ENCODE peak calls at places on chromosomes 6 and 20, in ten cellular contexts. One of them, this sample, is unnamed.
A peak's percentile ranks its signal among the peaks of the same experiment; 100 is the strongest.

GRCh38 chr6:815348-815738 is 122.4 kb upstream of the EXOC2 start:
- DNase-seq in tibial nerve: no peak
- DNase-seq in esophagus squamous epithelium: no peak
- DNase-seq in astrocyte of the spinal cord: no peak
- DNase-seq in testis: no peak
- DNase-seq in body of pancreas: no peak
- DNase-seq in H7: peak; percentile 22
- DNase-seq in fibroblast of mammary gland: no peak
- DNase-seq in adrenal gland: no peak
- DNase-seq in CD8-positive, alpha-beta T cell: no peak
- DNase-seq in this sample: no peak

GRCh38 chr20:14481863-14482262 is 144.5 kb upstream of the FLRT3 start:
- DNase-seq in tibial nerve: no peak
- DNase-seq in esophagus squamous epithelium: no peak
- DNase-seq in astrocyte of the spinal cord: peak; percentile 20
- DNase-seq in testis: no peak
- DNase-seq in body of pancreas: no peak
- DNase-seq in H7: no peak
- DNase-seq in fibroblast of mammary gland: peak; percentile 81
- DNase-seq in adrenal gland: no peak
- DNase-seq in CD8-positive, alpha-beta T cell: no peak
- DNase-seq in this sample: no peak

GRCh38 chr6:107957165-107957908 is 671 bp downstream of the SEC63 start:
- DNase-seq in tibial nerve: no peak
- DNase-seq in esophagus squamous epithelium: no peak
- DNase-seq in astrocyte of the spinal cord: peak; percentile 77
- DNase-seq in testis: peak; percentile 67
- DNase-seq in body of pancreas: peak; percentile 58
- DNase-seq in H7: peak; percentile 82
- DNase-seq in fibroblast of mammary gland: peak; percentile 78
- DNase-seq in adrenal gland: peak; percentile 67
- DNase-seq in CD8-positive, alpha-beta T cell: peak; percentile 22
- DNase-seq in this sample: peak; percentile 43

GRCh38 chr6:158908596-158908995 is 89.4 kb upstream of the EZR start:
- DNase-seq in tibial nerve: no peak
- DNase-seq in esophagus squamous epithelium: no peak
- DNase-seq in astrocyte of the spinal cord: no peak
- DNase-seq in testis: no peak
- DNase-seq in body of pancreas: no peak
- DNase-seq in H7: no peak
- DNase-seq in fibroblast of mammary gland: no peak
- DNase-seq in adrenal gland: no peak
- DNase-seq in CD8-positive, alpha-beta T cell: no peak
- DNase-seq in this sample: no peak

GRCh38 chr20:23291575-23292240 is 58.9 kb upstream of the NXT1 start:
- DNase-seq in tibial nerve: no peak
- DNase-seq in esophagus squamous epithelium: no peak
- DNase-seq in astrocyte of the spinal cord: no peak
- DNase-seq in testis: no peak
- DNase-seq in body of pancreas: no peak
- DNase-seq in H7: no peak
- DNase-seq in fibroblast of mammary gland: no peak
- DNase-seq in adrenal gland: no peak
- DNase-seq in CD8-positive, alpha-beta T cell: no peak
- DNase-seq in this sample: no peak

GRCh38 chr6:3352678-3353077 is 93.9 kb downstream of the PSMG4 start:
- DNase-seq in tibial nerve: no peak
- DNase-seq in esophagus squamous epithelium: no peak
- DNase-seq in astrocyte of the spinal cord: no peak
- DNase-seq in testis: no peak
- DNase-seq in body of pancreas: no peak
- DNase-seq in H7: no peak
- DNase-seq in fibroblast of mammary gland: no peak
- DNase-seq in adrenal gland: no peak
- DNase-seq in CD8-positive, alpha-beta T cell: no peak
- DNase-seq in this sample: no peak

GRCh38 chr6:166305562-166306117 is 2.6 kb downstream of the PRR18 start:
- DNase-seq in tibial nerve: no peak
- DNase-seq in esophagus squamous epithelium: no peak
- DNase-seq in astrocyte of the spinal cord: no peak
- DNase-seq in testis: no peak
- DNase-seq in body of pancreas: no peak
- DNase-seq in H7: no peak
- DNase-seq in fibroblast of mammary gland: no peak
- DNase-seq in adrenal gland: no peak
- DNase-seq in CD8-positive, alpha-beta T cell: no peak
- DNase-seq in this sample: no peak

GRCh38 chr6:43292341-43292740 is 5.7 kb upstream of the SLC22A7 start:
- DNase-seq in tibial nerve: no peak
- DNase-seq in esophagus squamous epithelium: no peak
- DNase-seq in astrocyte of the spinal cord: no peak
- DNase-seq in testis: no peak
- DNase-seq in body of pancreas: no peak
- DNase-seq in H7: no peak
- DNase-seq in fibroblast of mammary gland: no peak
- DNase-seq in adrenal gland: no peak
- DNase-seq in CD8-positive, alpha-beta T cell: no peak
- DNase-seq in this sample: no peak

GRCh38 chr6:139920027-139920851 is 545.8 kb upstream of the CITED2 start:
- DNase-seq in tibial nerve: no peak
- DNase-seq in esophagus squamous epithelium: no peak
- DNase-seq in astrocyte of the spinal cord: no peak
- DNase-seq in testis: no peak
- DNase-seq in body of pancreas: no peak
- DNase-seq in H7: no peak
- DNase-seq in fibroblast of mammary gland: no peak
- DNase-seq in adrenal gland: no peak
- DNase-seq in CD8-positive, alpha-beta T cell: no peak
- DNase-seq in this sample: no peak

GRCh38 chr6:167827062-167827587 is 414 bp downstream of the AFDN start:
- DNase-seq in tibial nerve: no peak
- DNase-seq in esophagus squamous epithelium: no peak
- DNase-seq in astrocyte of the spinal cord: no peak
- DNase-seq in testis: no peak
- DNase-seq in body of pancreas: peak; percentile 52
- DNase-seq in H7: peak; percentile 89
- DNase-seq in fibroblast of mammary gland: no peak
- DNase-seq in adrenal gland: peak; percentile 21
- DNase-seq in CD8-positive, alpha-beta T cell: no peak
- DNase-seq in this sample: peak; percentile 88

GRCh38 chr20:59004493-59004762 is 2.6 kb downstream of the CTSZ start:
- DNase-seq in tibial nerve: peak; percentile 35
- DNase-seq in esophagus squamous epithelium: no peak
- DNase-seq in astrocyte of the spinal cord: no peak
- DNase-seq in testis: no peak
- DNase-seq in body of pancreas: no peak
- DNase-seq in H7: no peak
- DNase-seq in fibroblast of mammary gland: no peak
- DNase-seq in adrenal gland: peak; percentile 64
- DNase-seq in CD8-positive, alpha-beta T cell: peak; percentile 23
- DNase-seq in this sample: no peak

GRCh38 chr20:59004763-59005522 is 2.1 kb downstream of the CTSZ start:
- DNase-seq in tibial nerve: peak; percentile 18
- DNase-seq in esophagus squamous epithelium: peak; percentile 38
- DNase-seq in astrocyte of the spinal cord: no peak
- DNase-seq in testis: peak; percentile 43
- DNase-seq in body of pancreas: no peak
- DNase-seq in H7: peak; percentile 37
- DNase-seq in fibroblast of mammary gland: no peak
- DNase-seq in adrenal gland: peak; percentile 80
- DNase-seq in CD8-positive, alpha-beta T cell: no peak
- DNase-seq in this sample: peak; percentile 90

GRCh38 chr20:59002874-59003399 is 4.1 kb downstream of the CTSZ start:
- DNase-seq in tibial nerve: no peak
- DNase-seq in esophagus squamous epithelium: no peak
- DNase-seq in astrocyte of the spinal cord: no peak
- DNase-seq in testis: no peak
- DNase-seq in body of pancreas: no peak
- DNase-seq in H7: no peak
- DNase-seq in fibroblast of mammary gland: peak; percentile 26
- DNase-seq in adrenal gland: no peak
- DNase-seq in CD8-positive, alpha-beta T cell: no peak
- DNase-seq in this sample: no peak

GRCh38 chr20:59002388-59002787 is 4.7 kb downstream of the CTSZ start:
- DNase-seq in tibial nerve: no peak
- DNase-seq in esophagus squamous epithelium: no peak
- DNase-seq in astrocyte of the spinal cord: no peak
- DNase-seq in testis: no peak
- DNase-seq in body of pancreas: no peak
- DNase-seq in H7: no peak
- DNase-seq in fibroblast of mammary gland: no peak
- DNase-seq in adrenal gland: no peak
- DNase-seq in CD8-positive, alpha-beta T cell: no peak
- DNase-seq in this sample: no peak

DNA sequence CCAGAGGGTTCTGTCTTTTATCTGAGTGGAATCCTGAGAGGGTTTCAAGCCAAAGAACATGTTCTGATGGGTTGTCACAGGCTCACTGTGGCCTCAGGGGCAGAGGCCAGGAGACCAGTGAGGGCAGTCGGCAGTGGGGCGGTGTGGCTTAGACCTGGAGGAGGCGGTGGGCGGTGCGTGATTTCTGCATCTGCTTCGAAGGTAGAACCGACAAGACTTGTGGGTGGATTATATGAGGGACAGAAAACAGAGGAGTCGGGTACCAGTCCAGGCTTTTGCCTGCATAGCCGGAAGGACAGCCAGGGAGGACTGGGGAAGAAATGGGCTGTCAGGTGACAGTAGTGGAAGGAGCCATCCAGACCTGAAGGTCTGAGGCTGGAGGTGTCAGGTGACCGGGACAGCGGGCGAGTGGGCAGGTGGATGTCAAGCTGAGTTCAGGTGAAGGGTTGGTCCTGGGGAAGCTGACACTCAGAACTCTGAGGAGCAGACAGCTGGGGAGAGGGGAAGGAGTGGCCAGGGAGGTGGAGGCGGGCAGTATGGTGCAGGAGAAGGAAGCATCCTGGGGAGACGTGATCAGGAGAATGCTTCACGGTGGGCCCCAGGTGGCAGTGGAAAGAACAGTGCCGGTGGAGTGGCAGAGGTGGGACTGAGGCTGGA is 3.1 kb downstream of the CTSZ start:
- DNase-seq in tibial nerve: no peak
- DNase-seq in esophagus squamous epithelium: no peak
- DNase-seq in astrocyte of the spinal cord: no peak
- DNase-seq in testis: no peak
- DNase-seq in body of pancreas: no peak
- DNase-seq in H7: peak; percentile 43
- DNase-seq in fibroblast of mammary gland: no peak
- DNase-seq in adrenal gland: no peak
- DNase-seq in CD8-positive, alpha-beta T cell: no peak
- DNase-seq in this sample: no peak
- H3K4me3 ChIP-seq in tibial nerve: peak overlapping the region; percentile 73
- H3K4me3 ChIP-seq in esophagus squamous epithelium: no peak overlapping the region
- H3K4me3 ChIP-seq in astrocyte of the spinal cord: no peak overlapping the region
- H3K4me3 ChIP-seq in testis: no peak overlapping the region
- H3K4me3 ChIP-seq in body of pancreas: no peak overlapping the region
- H3K4me3 ChIP-seq in H7: no peak overlapping the region
- H3K4me3 ChIP-seq in fibroblast of mammary gland: no peak overlapping the region
- H3K4me3 ChIP-seq in adrenal gland: peak overlapping the region; percentile 26
- H3K4me3 ChIP-seq in CD8-positive, alpha-beta T cell: no peak overlapping the region
- H3K4me3 ChIP-seq in this sample: no peak overlapping the region

GRCh38 chr6:29965873-29966601 is 23.7 kb downstream of the HLA-A start:
- DNase-seq in tibial nerve: peak; percentile 61
- DNase-seq in esophagus squamous epithelium: no peak
- DNase-seq in astrocyte of the spinal cord: peak; percentile 60
- DNase-seq in testis: peak; percentile 80
- DNase-seq in body of pancreas: peak; percentile 89
- DNase-seq in H7: no peak
- DNase-seq in fibroblast of mammary gland: peak; percentile 46
- DNase-seq in adrenal gland: peak; percentile 93
- DNase-seq in CD8-positive, alpha-beta T cell: no peak
- DNase-seq in this sample: peak; percentile 95
- H3K4me3 ChIP-seq in tibial nerve: peak overlapping the region; percentile 33
- H3K4me3 ChIP-seq in esophagus squamous epithelium: no peak overlapping the region
- H3K4me3 ChIP-seq in astrocyte of the spinal cord: peak overlapping the region; percentile 50
- H3K4me3 ChIP-seq in testis: no peak overlapping the region
- H3K4me3 ChIP-seq in body of pancreas: no peak overlapping the region
- H3K4me3 ChIP-seq in H7: no peak overlapping the region
- H3K4me3 ChIP-seq in fibroblast of mammary gland: peak overlapping the region; percentile 13
- H3K4me3 ChIP-seq in adrenal gland: peak overlapping the region; percentile 62
- H3K4me3 ChIP-seq in CD8-positive, alpha-beta T cell: peak overlapping the region; percentile 22
- H3K4me3 ChIP-seq in this sample: no peak overlapping the region

DNA sequence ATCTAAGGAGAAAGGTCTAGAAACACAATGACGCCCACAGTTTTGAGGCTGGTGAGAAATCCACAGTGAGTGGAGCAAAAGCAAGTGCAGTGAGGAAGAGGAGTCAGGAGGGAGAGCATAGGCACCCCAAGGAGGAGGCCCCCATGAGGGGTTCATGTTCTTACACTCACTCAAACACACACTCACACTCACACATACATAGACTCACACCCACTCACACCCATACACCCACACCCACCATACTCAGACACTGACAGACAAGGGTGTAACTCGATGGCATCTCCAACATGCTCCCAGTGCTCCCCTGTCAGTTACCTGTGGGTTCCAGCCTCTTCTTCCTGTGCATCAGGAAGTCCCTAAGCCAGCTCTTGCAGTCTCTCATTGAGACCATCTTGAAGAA is 3.8 kb downstream of the ULBP3 start:
- DNase-seq in tibial nerve: no peak
- DNase-seq in esophagus squamous epithelium: no peak
- DNase-seq in astrocyte of the spinal cord: no peak
- DNase-seq in testis: no peak
- DNase-seq in body of pancreas: no peak
- DNase-seq in H7: no peak
- DNase-seq in fibroblast of mammary gland: no peak
- DNase-seq in adrenal gland: no peak
- DNase-seq in CD8-positive, alpha-beta T cell: no peak
- DNase-seq in this sample: no peak
- H3K4me3 ChIP-seq in tibial nerve: no peak overlapping the region
- H3K4me3 ChIP-seq in esophagus squamous epithelium: no peak overlapping the region
- H3K4me3 ChIP-seq in astrocyte of the spinal cord: no peak overlapping the region
- H3K4me3 ChIP-seq in testis: no peak overlapping the region
- H3K4me3 ChIP-seq in body of pancreas: no peak overlapping the region
- H3K4me3 ChIP-seq in H7: no peak overlapping the region
- H3K4me3 ChIP-seq in fibroblast of mammary gland: no peak overlapping the region
- H3K4me3 ChIP-seq in adrenal gland: no peak overlapping the region
- H3K4me3 ChIP-seq in CD8-positive, alpha-beta T cell: no peak overlapping the region
- H3K4me3 ChIP-seq in this sample: no peak overlapping the region

DNA sequence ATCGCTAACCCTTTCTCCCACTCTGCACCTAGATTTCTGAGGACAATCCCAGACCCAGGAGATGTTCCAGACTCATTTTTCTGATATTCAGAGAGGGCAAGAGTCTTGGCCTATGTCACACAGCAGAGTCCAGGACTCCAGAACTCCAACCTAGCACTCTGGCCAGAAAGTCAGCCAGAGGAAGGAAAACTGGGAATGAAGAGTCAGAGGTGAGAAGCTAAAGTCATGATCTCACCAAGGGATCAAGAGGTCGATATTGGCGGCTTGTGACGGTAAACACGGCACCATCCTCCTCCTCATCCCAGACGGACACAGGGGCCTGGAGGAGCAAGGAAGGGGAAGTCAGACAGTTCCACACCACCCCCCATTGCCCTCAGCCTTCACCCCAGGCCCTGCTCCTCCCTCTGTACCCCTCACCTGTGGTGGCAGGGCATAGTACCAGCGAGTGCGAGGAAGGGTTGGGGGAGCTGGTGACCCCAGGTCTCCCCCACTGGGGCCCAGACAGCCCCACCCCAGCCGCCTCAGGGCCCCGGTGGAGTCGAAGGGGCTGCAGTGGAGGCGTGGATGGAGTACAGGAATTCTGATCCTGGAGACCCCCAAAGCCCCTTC is 1.8 kb downstream of the RGL2 start:
- DNase-seq in tibial nerve: no peak
- DNase-seq in esophagus squamous epithelium: no peak
- DNase-seq in astrocyte of the spinal cord: no peak
- DNase-seq in testis: no peak
- DNase-seq in body of pancreas: no peak
- DNase-seq in H7: no peak
- DNase-seq in fibroblast of mammary gland: no peak
- DNase-seq in adrenal gland: peak; percentile 24
- DNase-seq in CD8-positive, alpha-beta T cell: no peak
- DNase-seq in this sample: no peak
- H3K4me3 ChIP-seq in tibial nerve: peak overlapping the region; percentile 68
- H3K4me3 ChIP-seq in esophagus squamous epithelium: peak overlapping the region; percentile 77
- H3K4me3 ChIP-seq in astrocyte of the spinal cord: peak overlapping the region; percentile 85
- H3K4me3 ChIP-seq in testis: no peak overlapping the region
- H3K4me3 ChIP-seq in body of pancreas: no peak overlapping the region
- H3K4me3 ChIP-seq in H7: peak overlapping the region; percentile 88
- H3K4me3 ChIP-seq in fibroblast of mammary gland: no peak overlapping the region
- H3K4me3 ChIP-seq in adrenal gland: peak overlapping the region; percentile 67
- H3K4me3 ChIP-seq in CD8-positive, alpha-beta T cell: no peak overlapping the region
- H3K4me3 ChIP-seq in this sample: peak overlapping the region; percentile 12